ENCODE peak calls at places on chromosomes 11 and 22, in seven cellular contexts. Y is A549, K is adrenal gland, J is transverse colon, Q is HCT116, V is psoas muscle, Z is colonic mucosa. E is an unnamed sample. For H3K4me1, the result is how much of the 10 kb centered on the place peaks cover.

GRCh38 chr22:23274146-23274526 is 93.8 kb downstream of the BCR start:
- DNase-seq in Y (no peak), K (no peak), J (no peak), Q (no peak), V (no peak), Z (no peak), E (no peak)

GRCh38 chr11:101870510-101870909 is 44.3 kb upstream of the CEP126 start:
- DNase-seq in Y (peak), K (no peak), J (no peak), Q (peak), V (no peak), Z (no peak), E (peak)

GRCh38 chr11:35798423-35798822 is 135.8 kb downstream of the TRIM44 start:
- DNase-seq in Y (no peak), K (no peak), J (no peak), Q (no peak), V (no peak), Z (no peak), E (no peak)

GRCh38 chr11:44633641-44634040 is 68.2 kb downstream of the CD82 start:
- DNase-seq in Y (no peak), K (peak), J (no peak), Q (no peak), V (no peak), Z (no peak), E (no peak)

GRCh38 chr11:1917523-1918435 is 1.7 kb upstream of the TNNT3 start:
- DNase-seq in Y (no peak), K (peak), J (no peak), Q (no peak), V (peak), Z (no peak), E (no peak)

GRCh38 chr22:50191041-50191740 is 5.5 kb downstream of the TRABD start:
- DNase-seq in Y (no peak), K (no peak), J (peak), Q (no peak), V (peak), Z (peak), E (peak)

GRCh38 chr11:122882809-122883681 is 486 bp downstream of the JHY start:
- DNase-seq in Y (peak), K (peak), J (peak), Q (peak), V (peak), Z (peak), E (no peak)

GRCh38 chr22:42648368-42649260 is 578 bp downstream of the CYB5R3 start:
- DNase-seq in Y (peak), K (peak), J (peak), Q (no peak), V (peak), Z (peak), E (no peak)

GRCh38 chr11:2772544-2773031 is 72.8 kb upstream of the KCNQ1OT1 start:
- DNase-seq in Y (no peak), K (peak), J (peak), Q (peak), V (no peak), Z (peak), E (no peak)

GRCh38 chr11:63845305-63845704 is 6.4 kb downstream of the MARK2 start:
- DNase-seq in Y (no peak), K (no peak), J (no peak), Q (no peak), V (no peak), Z (no peak), E (no peak)

GRCh38 chr11:96063886-96064285 is 140.0 kb upstream of the MTMR2 start:
- DNase-seq in Y (no peak), K (no peak), J (no peak), Q (no peak), V (no peak), Z (no peak), E (no peak)

GRCh38 chr11:96065379-96065778 is 141.5 kb upstream of the MTMR2 start:
- DNase-seq in Y (no peak), K (no peak), J (no peak), Q (no peak), V (no peak), Z (no peak), E (no peak)

GRCh38 chr11:96061730-96062524 is 138.0 kb upstream of the MTMR2 start:
- DNase-seq in Y (no peak), K (no peak), J (no peak), Q (no peak), V (no peak), Z (no peak), E (peak)

GRCh38 chr11:96063053-96063452 is 139.1 kb upstream of the MTMR2 start:
- DNase-seq in Y (no peak), K (no peak), J (no peak), Q (no peak), V (no peak), Z (no peak), E (no peak)

GRCh38 chr11:96061094-96061493 is 137.2 kb upstream of the MTMR2 start:
- DNase-seq in Y (no peak), K (no peak), J (no peak), Q (no peak), V (no peak), Z (no peak), E (no peak)
- H3K4me1 ChIP-seq in Y (under half), K (under half), J (under half), Q (under half), V (under half), Z (under half), E (under half)

DNA sequence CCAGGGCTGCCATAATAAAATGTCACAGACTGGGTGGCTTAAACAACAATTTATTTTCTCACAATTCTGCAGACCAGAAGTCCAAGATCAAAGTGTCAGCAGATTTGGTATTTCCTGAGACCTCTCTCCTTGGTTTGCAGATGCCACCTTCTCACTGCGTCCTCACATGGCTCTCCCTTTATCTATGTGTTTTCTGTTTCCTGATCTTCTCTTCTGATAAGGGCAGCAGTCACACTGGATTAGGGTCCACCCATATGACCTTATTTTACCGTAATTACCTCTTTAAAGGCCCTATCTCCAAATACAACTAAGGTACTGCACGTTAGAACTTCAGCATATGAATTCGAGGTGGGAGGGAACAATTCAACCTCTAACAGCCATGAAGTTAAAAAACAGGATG is 238.9 kb upstream of the API5 start:
- DNase-seq in Y (no peak), K (no peak), J (no peak), Q (no peak), V (no peak), Z (no peak), E (no peak)
- H3K27ac ChIP-seq in Y (no peak), K (no peak), J (no peak), Q (no peak), V (no peak), Z (no peak), E (no peak)

GRCh38 chr11:94740975-94741707 is 27.0 kb upstream of the AMOTL1 start:
- DNase-seq in Y (peak), K (peak), J (no peak), Q (peak), V (peak), Z (no peak), E (peak)

GRCh38 chr11:94738746-94739145 is 29.4 kb upstream of the AMOTL1 start:
- DNase-seq in Y (no peak), K (no peak), J (no peak), Q (no peak), V (no peak), Z (no peak), E (no peak)

GRCh38 chr11:94740083-94740974 is 27.8 kb upstream of the AMOTL1 start:
- DNase-seq in Y (no peak), K (peak), J (peak), Q (no peak), V (peak), Z (peak), E (peak)

GRCh38 chr11:94739331-94739730 is 28.8 kb upstream of the AMOTL1 start:
- DNase-seq in Y (no peak), K (no peak), J (no peak), Q (no peak), V (no peak), Z (no peak), E (no peak)

DNA sequence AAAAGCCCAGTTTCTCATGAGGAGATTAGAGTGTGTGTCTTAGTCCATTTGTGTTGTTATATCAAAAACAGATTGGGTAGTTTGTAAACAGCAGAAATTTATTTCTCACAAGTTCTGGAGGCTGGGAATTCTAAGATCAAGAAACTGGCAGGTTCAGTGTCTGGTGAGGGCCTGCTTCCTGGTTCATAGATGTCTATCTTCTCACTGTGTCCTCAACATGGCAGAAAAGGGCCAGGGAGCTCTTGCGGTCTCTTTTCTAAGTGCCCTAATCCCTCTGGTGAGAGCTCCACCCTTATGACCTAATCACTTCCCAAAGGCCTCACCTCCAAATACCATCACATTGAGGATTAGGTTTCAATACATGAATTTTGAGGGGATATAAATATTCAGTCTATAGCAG is 25.5 kb upstream of the AMOTL1 start:
- DNase-seq in Y (no peak), K (no peak), J (no peak), Q (no peak), V (no peak), Z (no peak), E (no peak)
- H3K4me1 ChIP-seq in Y (half or more), K (under half), J (under half), Q (under half), V (under half), Z (under half), E (under half)

GRCh38 chr11:69486773-69487266 is 5.4 kb downstream of the LINC01488 start:
- DNase-seq in Y (no peak), K (no peak), J (no peak), Q (no peak), V (peak), Z (no peak), E (no peak)
- H3K27ac ChIP-seq in Y (no peak), K (no peak), J (no peak), Q (no peak), V (no peak), Z (no peak), E (no peak)

GRCh38 chr11:17907046-17907445 is 105.8 kb downstream of the SERGEF start:
- DNase-seq in Y (no peak), K (no peak), J (no peak), Q (no peak), V (no peak), Z (no peak), E (no peak)
- H3K4me1 ChIP-seq in Y (under half), K (under half), J (under half), Q (under half), V (under half), Z (under half), E (under half)